ENCODE peak calls at places on chromosomes 2 and 18, in seven cellular contexts. H is CD4-positive, alpha-beta memory T cell; D is iPS DF 6.9; X is HFFc6; Q is amygdala; R is NCI-H1105; M is T-helper 2 cell. T is an unnamed sample.

GRCh38 chr2:161681043-161681442 is 56.8 kb downstream of the SLC4A10 start:
- DNase-seq in H (no peak), D (no peak), X (no peak), Q (no peak), R (no peak), M (no peak), T (no peak)

GRCh38 chr2:48364100-48364499 is 165.9 kb upstream of the STON1 start:
- DNase-seq in H (no peak), D (no peak), X (no peak), Q (no peak), R (no peak), M (no peak), T (no peak)

GRCh38 chr2:152694161-152694661 is 23.1 kb downstream of the PRPF40A start:
- DNase-seq in H (peak), D (no peak), X (peak), Q (no peak), R (no peak), M (peak), T (no peak)

GRCh38 chr2:26245810-26246209 is 1.1 kb downstream of the HADHB start:
- DNase-seq in H (no peak), D (no peak), X (peak), Q (no peak), R (no peak), M (no peak), T (no peak)

GRCh38 chr2:17934721-17935120 is 56.3 kb downstream of the KCNS3 start:
- DNase-seq in H (no peak), D (no peak), X (peak), Q (no peak), R (no peak), M (no peak), T (no peak)

GRCh38 chr2:66843856-66844255 is 408.9 kb downstream of the MEIS1 start:
- DNase-seq in H (no peak), D (no peak), X (no peak), Q (no peak), R (no peak), M (no peak), T (no peak)

GRCh38 chr2:159555651-159556392 is 60.5 kb downstream of the BAZ2B start:
- DNase-seq in H (no peak), D (no peak), X (no peak), Q (no peak), R (no peak), M (no peak), T (no peak)

GRCh38 chr2:234292205-234292954 is 204.5 kb downstream of the ARL4C start:
- DNase-seq in H (peak), D (no peak), X (no peak), Q (no peak), R (no peak), M (peak), T (no peak)

GRCh38 chr2:128305555-128306080 is 13.1 kb downstream of the HS6ST1 start:
- DNase-seq in H (peak), D (no peak), X (no peak), Q (no peak), R (peak), M (no peak), T (no peak)

GRCh38 chr2:63692002-63692606 is 103.3 kb downstream of the MDH1 start:
- DNase-seq in H (no peak), D (no peak), X (peak), Q (no peak), R (peak), M (no peak), T (no peak)

GRCh38 chr2:42296226-42296625 is 64.8 kb downstream of the COX7A2L start:
- DNase-seq in H (no peak), D (no peak), X (no peak), Q (no peak), R (no peak), M (no peak), T (no peak)

GRCh38 chr2:27220091-27220490 is 2.9 kb downstream of the CAD start:
- DNase-seq in H (no peak), D (no peak), X (no peak), Q (no peak), R (no peak), M (no peak), T (no peak)

GRCh38 chr18:71729611-71730010 is 814.5 kb downstream of the CBLN2 start:
- DNase-seq in H (no peak), D (no peak), X (no peak), Q (no peak), R (no peak), M (no peak), T (no peak)

GRCh38 chr2:162301151-162301804 is 17.2 kb downstream of the IFIH1 start:
- DNase-seq in H (peak), D (no peak), X (peak), Q (no peak), R (peak), M (no peak), T (no peak)

GRCh38 chr18:53070706-53071105 is 730.7 kb downstream of the DCC start:
- DNase-seq in H (no peak), D (no peak), X (no peak), Q (no peak), R (no peak), M (no peak), T (no peak)

GRCh38 chr2:230830428-230830827 is 34.3 kb upstream of the ITM2C start:
- DNase-seq in H (no peak), D (no peak), X (peak), Q (no peak), R (no peak), M (no peak), T (no peak)

GRCh38 chr2:79966882-79967281 is 337.7 kb downstream of the LRRTM1 start:
- DNase-seq in H (no peak), D (no peak), X (no peak), Q (no peak), R (no peak), M (no peak), T (no peak)

GRCh38 chr2:179486969-179487752 is 222.5 kb upstream of the SESTD1 start:
- DNase-seq in H (no peak), D (no peak), X (no peak), Q (no peak), R (peak), M (no peak), T (no peak)

GRCh38 chr2:28269019-28269784 is 123.5 kb upstream of the FOSL2 start:
- DNase-seq in H (no peak), D (no peak), X (peak), Q (no peak), R (no peak), M (no peak), T (no peak)

GRCh38 chr2:50791271-50791670 is 240.7 kb downstream of the NRXN1 start:
- DNase-seq in H (no peak), D (no peak), X (no peak), Q (no peak), R (no peak), M (no peak), T (no peak)

GRCh38 chr2:36753706-36754221 is 57.3 kb downstream of the VIT start:
- DNase-seq in H (no peak), D (peak), X (no peak), Q (no peak), R (no peak), M (no peak), T (no peak)

GRCh38 chr2:3079959-3080948 is 297.4 kb downstream of the EIPR1 start:
- DNase-seq in H (no peak), D (no peak), X (no peak), Q (no peak), R (no peak), M (no peak), T (peak)

GRCh38 chr2:58871469-58872142 is 630.5 kb upstream of the FANCL start:
- DNase-seq in H (no peak), D (no peak), X (no peak), Q (no peak), R (no peak), M (no peak), T (no peak)

GRCh38 chr2:33051586-33052385 is 105.0 kb downstream of the LTBP1 start:
- DNase-seq in H (no peak), D (no peak), X (peak), Q (no peak), R (no peak), M (no peak), T (no peak)

GRCh38 chr2:16154061-16154460 is 213.7 kb downstream of the MYCN start:
- DNase-seq in H (no peak), D (no peak), X (no peak), Q (no peak), R (no peak), M (no peak), T (no peak)

GRCh38 chr2:222919841-222920609 is 59.2 kb downstream of the ACSL3 start:
- DNase-seq in H (no peak), D (no peak), X (peak), Q (no peak), R (no peak), M (no peak), T (no peak)

GRCh38 chr2:216619411-216620393 is 13.5 kb upstream of the IGFBP2 start:
- DNase-seq in H (no peak), D (no peak), X (no peak), Q (no peak), R (no peak), M (no peak), T (no peak)

GRCh38 chr2:216694826-216695217 is 527 bp downstream of the IGFBP5 start:
- DNase-seq in H (no peak), D (no peak), X (no peak), Q (no peak), R (no peak), M (no peak), T (no peak)

GRCh38 chr2:84894758-84895520 is 10.5 kb upstream of the TMSB10 start:
- DNase-seq in H (no peak), D (no peak), X (peak), Q (no peak), R (no peak), M (no peak), T (no peak)

GRCh38 chr2:30334738-30335426 is 103.5 kb downstream of the LBH start:
- DNase-seq in H (no peak), D (no peak), X (no peak), Q (no peak), R (no peak), M (no peak), T (no peak)

GRCh38 chr2:95057535-95058453 is 32.3 kb downstream of the MAL start:
- DNase-seq in H (no peak), D (no peak), X (no peak), Q (peak), R (no peak), M (no peak), T (no peak)

GRCh38 chr2:231364061-231364460 is 31.4 kb upstream of the B3GNT7 start:
- DNase-seq in H (no peak), D (no peak), X (no peak), Q (no peak), R (no peak), M (no peak), T (no peak)

GRCh38 chr18:74290831-74291770 is 662 bp downstream of the CYB5A start:
- DNase-seq in H (no peak), D (no peak), X (no peak), Q (no peak), R (peak), M (no peak), T (peak)

GRCh38 chr18:3104190-3105054 is 91.5 kb upstream of the LPIN2 start:
- DNase-seq in H (no peak), D (no peak), X (peak), Q (no peak), R (no peak), M (no peak), T (peak)